ENCODE peak calls at places on chromosomes 3 and 15, in five cellular contexts. S is H1, L is adrenal gland, F is transverse colon, E is A549. O is an unnamed sample.

GRCh38 chr3:182979719-182980191 is 583 bp downstream of the DCUN1D1 start:
- DNase-seq in S (peak; percentile 74), L (peak; percentile 30), F (peak; percentile 35), E (peak; percentile 9), O (no peak)

GRCh38 chr3:159620873-159621272 is 367.8 kb upstream of the IL12A start:
- DNase-seq in S (no peak), L (no peak), F (no peak), E (peak; percentile 58), O (no peak)

GRCh38 chr15:42593143-42593542 is 17.7 kb downstream of the STARD9 start:
- DNase-seq in S (no peak), L (no peak), F (peak; percentile 18), E (no peak), O (no peak)

GRCh38 chr15:99155961-99156443 is 51.1 kb downstream of the SYNM start:
- DNase-seq in S (no peak), L (no peak), F (no peak), E (no peak), O (no peak)

GRCh38 chr3:129836381-129837056 is 57.0 kb downstream of the TMCC1 start:
- DNase-seq in S (no peak), L (no peak), F (no peak), E (no peak), O (no peak)

GRCh38 chr15:91961357-91961756 is 107.8 kb downstream of the SLCO3A1 start:
- DNase-seq in S (no peak), L (no peak), F (no peak), E (no peak), O (no peak)

GRCh38 chr3:29286841-29287240 is 6.0 kb downstream of the RBMS3 start:
- DNase-seq in S (no peak), L (no peak), F (no peak), E (no peak), O (no peak)

GRCh38 chr15:36798789-36799188 is 219.4 kb downstream of the CDIN1 start:
- DNase-seq in S (no peak), L (no peak), F (no peak), E (no peak), O (no peak)

GRCh38 chr15:83210619-83211018 is 3.0 kb upstream of the HDGFL3 start:
- DNase-seq in S (no peak), L (no peak), F (no peak), E (no peak), O (no peak)

GRCh38 chr3:96331341-96331740 is 483.1 kb upstream of the EPHA6 start:
- DNase-seq in S (no peak), L (no peak), F (no peak), E (peak; percentile 12), O (no peak)

GRCh38 chr3:48422272-48422671 is 7.6 kb downstream of the PLXNB1 start:
- DNase-seq in S (no peak), L (no peak), F (no peak), E (no peak), O (no peak)

GRCh38 chr3:195771651-195772300 is 40.0 kb downstream of the MUC4 start:
- DNase-seq in S (no peak), L (no peak), F (no peak), E (no peak), O (no peak)
- H3K27ac ChIP-seq in S (no peak overlapping the region), L (no peak overlapping the region), F (no peak overlapping the region), E (no peak overlapping the region), O (no peak overlapping the region)

DNA sequence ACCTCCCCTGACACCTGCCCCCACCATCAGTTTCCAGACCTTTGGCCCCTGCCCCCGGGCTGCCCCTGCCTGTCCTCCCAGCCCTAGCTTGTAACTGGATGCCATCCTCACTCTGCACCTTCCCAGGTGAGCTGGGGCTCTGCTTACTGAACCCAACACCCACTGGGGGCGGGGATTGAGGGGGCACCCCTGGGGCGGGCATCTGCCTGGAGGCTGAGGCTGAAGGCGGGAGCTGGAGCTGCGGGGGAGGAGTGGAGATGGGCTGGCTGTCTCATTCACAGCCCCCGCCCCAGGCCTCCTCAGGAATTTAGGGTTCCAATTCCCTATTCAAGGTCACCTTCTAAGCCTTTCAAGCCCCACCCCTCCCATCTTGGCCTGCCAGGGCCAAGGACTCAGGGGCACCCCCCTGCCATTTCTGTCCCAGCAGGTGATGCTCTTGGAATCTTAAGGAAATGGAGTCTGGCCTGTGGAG is 17.7 kb downstream of the PIF1 start:
- DNase-seq in S (peak; percentile 95), L (no peak), F (no peak), E (no peak), O (no peak)
- H3K4me3 ChIP-seq in S (peak overlapping the region; percentile 20), L (no peak overlapping the region), F (no peak overlapping the region), E (no peak overlapping the region), O (no peak overlapping the region)

GRCh38 chr3:44529927-44530326 is 25.1 kb upstream of the ZKSCAN7 start:
- DNase-seq in S (no peak), L (no peak), F (no peak), E (no peak), O (no peak)
- TF ChIP-seq CTCF in S (peak; percentile 44), L (no peak), F (peak; percentile 13), E (no peak), O (no peak)

GRCh38 chr15:31214864-31215489 is 111.7 kb upstream of the KLF13 start:
- DNase-seq in S (no peak), L (peak; percentile 47), F (peak; percentile 49), E (peak; percentile 35), O (peak; percentile 88)

GRCh38 chr15:31216210-31216911 is 110.3 kb upstream of the KLF13 start:
- DNase-seq in S (peak; percentile 67), L (peak; percentile 82), F (peak; percentile 96), E (peak; percentile 94), O (peak; percentile 97)

GRCh38 chr15:31214158-31214863 is 112.3 kb upstream of the KLF13 start:
- DNase-seq in S (no peak), L (no peak), F (no peak), E (peak; percentile 27), O (no peak)

GRCh38 chr15:31217067-31217466 is 109.6 kb upstream of the KLF13 start:
- DNase-seq in S (no peak), L (no peak), F (peak; percentile 4), E (no peak), O (no peak)

GRCh38 chr15:31215490-31216209 is 111.0 kb upstream of the KLF13 start:
- DNase-seq in S (peak; percentile 91), L (peak; percentile 77), F (peak; percentile 92), E (peak; percentile 85), O (peak; percentile 90)
- H3K27ac ChIP-seq in S (no peak overlapping the region), L (peak overlapping the region; percentile 86), F (peak overlapping the region; percentile 99), E (peak overlapping the region; percentile 96), O (peak overlapping the region; percentile 97)

DNA sequence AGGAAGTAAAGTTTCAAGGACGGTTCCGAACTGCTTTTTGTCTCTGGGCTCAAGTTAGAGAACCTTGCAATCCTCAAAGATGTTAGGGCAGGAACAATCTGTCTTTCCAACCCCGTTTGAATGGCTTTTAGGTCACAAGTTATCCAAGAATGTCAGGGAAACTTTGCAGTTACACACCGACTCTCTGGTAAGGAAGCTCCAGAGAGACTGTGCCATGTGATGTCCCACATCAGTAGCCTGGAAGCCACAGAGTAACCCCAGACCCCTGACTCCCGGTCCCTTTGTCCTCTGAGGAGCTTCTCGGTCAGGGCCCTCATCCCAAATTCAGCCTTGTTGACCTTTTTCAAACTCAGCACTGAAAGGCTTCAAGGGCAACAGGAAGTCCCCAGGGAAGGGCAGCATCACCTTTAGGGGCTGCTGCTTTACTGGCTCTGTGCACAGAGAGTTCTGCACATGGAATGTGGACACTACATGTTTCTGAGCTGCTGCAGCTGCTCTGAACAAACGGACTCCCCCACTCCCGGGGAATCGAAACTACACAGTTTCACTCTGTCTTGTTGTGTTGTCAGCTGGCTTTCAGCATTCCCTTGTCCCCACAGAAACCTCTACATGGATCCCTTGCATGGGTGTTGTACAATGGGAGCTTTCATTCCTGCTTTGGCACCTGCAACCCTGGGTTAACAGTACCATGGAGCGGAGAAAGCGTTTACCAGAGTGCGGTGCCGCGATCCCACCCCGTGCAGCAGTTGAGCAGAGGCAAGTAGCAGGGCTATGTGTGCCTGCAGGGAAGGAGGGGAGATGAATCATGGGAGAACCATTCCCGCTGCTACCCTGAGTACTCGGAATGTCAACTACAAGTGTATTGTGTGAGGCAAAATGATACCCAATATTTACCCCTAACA is 408.2 kb upstream of the THBS1 start:
- DNase-seq in S (peak; percentile 49), L (peak; percentile 26), F (no peak), E (no peak), O (no peak)
- H3K4me3 ChIP-seq in S (no peak overlapping the region), L (no peak overlapping the region), F (no peak overlapping the region), E (no peak overlapping the region), O (no peak overlapping the region)

GRCh38 chr3:127670761-127671522 is 1.8 kb upstream of the ABTB1 start:
- DNase-seq in S (no peak), L (no peak), F (no peak), E (no peak), O (no peak)
- TF ChIP-seq CTCF in S (no peak), L (no peak), F (no peak), E (no peak), O (no peak)

GRCh38 chr3:25293736-25294135 is 134.3 kb upstream of the RARB start:
- DNase-seq in S (no peak), L (no peak), F (no peak), E (peak; percentile 13), O (no peak)

GRCh38 chr3:25289663-25290062 is 138.4 kb upstream of the RARB start:
- DNase-seq in S (no peak), L (no peak), F (no peak), E (no peak), O (no peak)

GRCh38 chr3:25291524-25291923 is 136.5 kb upstream of the RARB start:
- DNase-seq in S (no peak), L (no peak), F (no peak), E (no peak), O (no peak)

GRCh38 chr3:25294406-25294805 is 133.7 kb upstream of the RARB start:
- DNase-seq in S (no peak), L (no peak), F (no peak), E (no peak), O (no peak)

DNA sequence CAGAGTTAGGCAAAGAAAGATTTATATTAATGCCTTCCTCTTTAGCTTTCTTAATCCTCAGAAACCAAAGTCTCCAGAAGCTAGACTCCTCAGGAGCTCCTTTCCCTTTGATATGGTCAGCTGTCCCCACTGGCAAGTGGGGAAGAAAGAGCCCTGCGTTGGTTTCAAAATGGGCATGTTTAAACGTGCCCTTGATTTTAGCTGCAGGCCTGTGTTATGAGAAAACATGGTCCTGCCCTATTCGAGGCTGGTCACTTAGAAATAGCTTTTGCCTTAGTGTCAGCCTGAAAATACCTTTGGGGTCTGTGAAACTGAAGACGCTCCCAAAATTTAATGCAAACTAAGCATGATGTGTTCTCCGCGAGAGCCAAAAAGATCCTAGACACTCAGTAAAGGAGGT is 135.5 kb upstream of the RARB start:
- DNase-seq in S (no peak), L (no peak), F (no peak), E (no peak), O (no peak)
- H3K27ac ChIP-seq in S (no peak overlapping the region), L (no peak overlapping the region), F (no peak overlapping the region), E (no peak overlapping the region), O (no peak overlapping the region)

DNA sequence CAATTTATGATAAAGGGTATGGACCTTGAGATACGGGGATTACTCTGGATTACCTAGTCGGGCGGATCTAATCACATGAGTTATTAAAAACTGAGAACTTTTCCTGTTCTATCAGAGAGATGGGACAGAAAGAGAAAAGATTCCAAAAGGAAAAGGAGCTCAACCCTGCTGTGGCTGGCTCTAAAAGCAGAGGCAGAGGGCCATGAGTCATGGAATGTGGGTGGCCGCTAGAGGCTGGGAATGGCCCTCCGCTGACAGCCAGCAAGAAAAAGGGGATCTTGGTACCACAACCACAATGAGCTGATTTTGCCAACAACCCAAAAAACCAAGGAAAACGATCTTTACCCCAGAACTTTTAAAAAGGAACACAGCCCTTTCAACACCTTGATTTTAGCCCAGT is 210.0 kb downstream of the MAGI1 start:
- DNase-seq in S (no peak), L (peak; percentile 17), F (no peak), E (no peak), O (no peak)
- H3K4me3 ChIP-seq in S (no peak overlapping the region), L (no peak overlapping the region), F (no peak overlapping the region), E (no peak overlapping the region), O (no peak overlapping the region)